ENCODE peak calls at places on chromosome 19, in ten cellular contexts. B is colonic mucosa; Q is GM04503; N is skeletal muscle cell; G is foreskin melanocyte; S is CD4-positive, CD25-positive, alpha-beta regulatory T cell; P is activated CD4-positive, CD25-positive, alpha-beta regulatory T cell; U is thoracic aorta; L is immature natural killer cell; C is GM23248. E is an unnamed sample.

GRCh38 chr19:41597600-41598041 is 21.7 kb downstream of the CEACAM21 start:
- DNase-seq in C (peak), P (peak), B (peak), Q (peak), U (no peak), S (peak), L (peak), N (peak), G (peak), E (peak)

GRCh38 chr19:3397266-3398022 is 31.1 kb downstream of the NFIC start:
- DNase-seq in S (no peak), Q (no peak), U (no peak), P (no peak), C (peak), L (no peak), N (no peak), B (peak), G (peak), E (peak)

GRCh38 chr19:31307270-31307669 is 42.0 kb downstream of the TSHZ3 start:
- DNase-seq in L (no peak), C (no peak), Q (no peak), S (no peak), B (no peak), N (no peak), P (no peak), U (no peak), G (no peak), E (no peak)

GRCh38 chr19:13044160-13044853 is 49.0 kb downstream of the NFIX start:
- DNase-seq in N (no peak), Q (no peak), S (no peak), L (peak), G (no peak), C (peak), P (no peak), B (no peak), U (no peak), E (no peak)

GRCh38 chr19:2631213-2631821 is 71.2 kb downstream of the GNG7 start:
- DNase-seq in L (peak), B (no peak), G (no peak), C (peak), N (no peak), S (no peak), P (no peak), U (no peak), Q (no peak), E (no peak)

GRCh38 chr19:51123381-51124186 is 1.1 kb upstream of the SIGLEC9 start:
- DNase-seq in G (no peak), B (no peak), S (no peak), P (no peak), U (no peak), N (no peak), L (peak), C (no peak), Q (no peak), E (no peak)

GRCh38 chr19:23823952-23824389 is 65.3 kb upstream of the ZNF681 start:
- DNase-seq in N (no peak), B (peak), Q (no peak), U (no peak), L (no peak), P (no peak), G (no peak), S (no peak), C (no peak), E (no peak)

GRCh38 chr19:15173746-15174404 is 26.9 kb downstream of the NOTCH3 start:
- DNase-seq in G (no peak), U (no peak), L (no peak), C (peak), S (no peak), P (no peak), Q (no peak), B (no peak), N (no peak), E (no peak)

GRCh38 chr19:3095375-3096191 is 1.4 kb downstream of the GNA11 start:
- DNase-seq in L (peak), B (peak), Q (no peak), G (no peak), S (peak), U (no peak), N (no peak), P (no peak), C (peak), E (peak)

GRCh38 chr19:42250666-42251531 is 4.0 kb downstream of the ERF start:
- DNase-seq in G (no peak), N (no peak), U (no peak), P (no peak), L (no peak), S (no peak), B (no peak), Q (no peak), C (peak), E (no peak)

GRCh38 chr19:12967907-12968306 is 1.5 kb upstream of the DAND5 start:
- DNase-seq in P (no peak), B (no peak), N (no peak), U (no peak), L (no peak), G (no peak), S (no peak), Q (no peak), C (peak), E (no peak)

GRCh38 chr19:38304866-38305429 is 897 bp downstream of the C19orf33 start:
- DNase-seq in N (no peak), P (no peak), G (no peak), L (no peak), S (no peak), B (peak), Q (no peak), C (no peak), U (no peak), E (peak)

GRCh38 chr19:10872551-10873107 is 1.3 kb downstream of the CARM1 start:
- DNase-seq in C (peak), B (no peak), S (no peak), N (no peak), P (no peak), G (no peak), U (no peak), L (no peak), Q (no peak), E (no peak)

GRCh38 chr19:892243-892996 is 567 bp downstream of the MED16 start:
- DNase-seq in B (no peak), G (no peak), N (no peak), L (no peak), C (peak), U (no peak), P (no peak), S (peak), Q (no peak), E (peak)

GRCh38 chr19:15116856-15117255 is 9.7 kb downstream of the SYDE1 start:
- DNase-seq in B (no peak), U (no peak), L (no peak), Q (no peak), G (no peak), P (no peak), C (no peak), N (no peak), S (no peak), E (no peak)

GRCh38 chr19:3142292-3142670 is 6.4 kb downstream of the GNA15 start:
- DNase-seq in Q (peak), B (no peak), C (peak), L (no peak), S (no peak), G (no peak), N (peak), P (no peak), U (no peak), E (no peak)

GRCh38 chr19:44990459-44990858 is 10.8 kb upstream of the RELB start:
- DNase-seq in S (no peak), U (no peak), N (no peak), G (no peak), P (no peak), B (no peak), Q (no peak), C (no peak), L (no peak), E (no peak)

GRCh38 chr19:29546583-29547190 is 20.9 kb downstream of the VSTM2B start:
- DNase-seq in Q (no peak), S (no peak), B (no peak), P (no peak), G (no peak), C (no peak), L (no peak), N (no peak), U (no peak), E (no peak)

GRCh38 chr19:30669329-30670010 is 297.3 kb downstream of the ZNF536 start:
- DNase-seq in U (no peak), C (peak), Q (no peak), G (peak), B (peak), S (no peak), N (no peak), P (peak), L (peak), E (peak)

GRCh38 chr19:21487969-21488368 is 17.4 kb upstream of the ZNF429 start:
- DNase-seq in U (no peak), L (no peak), C (no peak), P (no peak), N (no peak), S (no peak), Q (no peak), B (no peak), G (no peak), E (no peak)

GRCh38 chr19:41443813-41444455 is 978 bp downstream of the ERICH4 start:
- DNase-seq in C (no peak), B (no peak), G (no peak), S (no peak), L (no peak), P (no peak), U (no peak), Q (no peak), N (no peak), E (no peak)

GRCh38 chr19:45032421-45032820 is 6.4 kb upstream of the CLASRP start:
- DNase-seq in Q (no peak), N (no peak), C (no peak), G (no peak), S (no peak), U (no peak), P (no peak), B (no peak), L (no peak), E (no peak)

GRCh38 chr19:873084-874019 is 13.9 kb downstream of the CFD start:
- DNase-seq in C (peak), Q (peak), N (no peak), U (no peak), B (peak), G (peak), S (peak), L (peak), P (peak), E (no peak)

GRCh38 chr19:45927565-45928261 is 13.1 kb upstream of the NANOS2 start:
- DNase-seq in U (peak), Q (no peak), G (peak), N (peak), P (peak), C (peak), S (peak), B (peak), L (peak), E (peak)

GRCh38 chr19:11356074-11356397 is 804 bp downstream of the PLPPR2 start:
- DNase-seq in P (no peak), N (no peak), B (no peak), C (no peak), L (no peak), G (no peak), U (no peak), S (no peak), Q (no peak), E (no peak)

GRCh38 chr19:29714953-29715694 is at the start of gene C19orf12:
- DNase-seq in G (no peak), U (no peak), Q (no peak), N (no peak), S (peak), C (peak), L (peak), B (peak), P (peak), E (peak)

GRCh38 chr19:41928754-41929535 is 696 bp upstream of the ERFL start:
- DNase-seq in L (no peak), S (no peak), B (peak), G (no peak), Q (no peak), C (no peak), U (no peak), N (no peak), P (no peak), E (no peak)

GRCh38 chr19:49502866-49503581 is 6.8 kb downstream of the RPS11 start:
- DNase-seq in L (peak), N (peak), B (no peak), U (no peak), P (no peak), S (peak), Q (peak), C (peak), G (no peak), E (peak)

GRCh38 chr19:2524840-2525723 is 49.2 kb downstream of the GADD45B start:
- DNase-seq in C (peak), L (no peak), U (peak), S (no peak), G (no peak), B (no peak), P (no peak), N (no peak), Q (no peak), E (peak)